ENCODE peak calls at places on chromosomes 6 and 20, in five cellular contexts. D is tibial nerve, X is NAMALWA, Z is amniotic stem cell, I is NCI-H69. W is an unnamed sample.

GRCh38 chr20:33387177-33387576 is 14.1 kb downstream of the CDK5RAP1 start:
- DNase-seq in D (no peak), X (no peak), Z (no peak), I (no peak), W (no peak)

GRCh38 chr6:132830236-132830799 is 15.9 kb downstream of the RPS12 start:
- DNase-seq in D (no peak), X (peak), Z (no peak), I (peak), W (peak)

GRCh38 chr20:20551409-20551808 is 161.0 kb downstream of the RALGAPA2 start:
- DNase-seq in D (no peak), X (no peak), Z (no peak), I (peak), W (peak)

GRCh38 chr6:28811873-28812272 is 111.9 kb downstream of the TRIM27 start:
- DNase-seq in D (no peak), X (peak), Z (no peak), I (peak), W (peak)

GRCh38 chr6:135434095-135434494 is 63.4 kb downstream of the AHI1 start:
- DNase-seq in D (no peak), X (peak), Z (no peak), I (no peak), W (no peak)

GRCh38 chr6:30263734-30264133 is 50.5 kb upstream of the TRIM26 start:
- DNase-seq in D (no peak), X (no peak), Z (peak), I (peak), W (no peak)

GRCh38 chr20:63234693-63235398 is 859 bp upstream of the BIRC7 start:
- DNase-seq in D (no peak), X (peak), Z (no peak), I (peak), W (peak)

GRCh38 chr6:89410231-89411018 is 1.6 kb downstream of the RRAGD start:
- DNase-seq in D (no peak), X (peak), Z (no peak), I (peak), W (no peak)

GRCh38 chr20:38610521-38610920 is 8.9 kb downstream of the ARHGAP40 start:
- DNase-seq in D (no peak), X (no peak), Z (no peak), I (no peak), W (no peak)

GRCh38 chr20:44033344-44033743 is 118.7 kb downstream of the TOX2 start:
- DNase-seq in D (no peak), X (peak), Z (no peak), I (no peak), W (peak)

GRCh38 chr20:22797103-22797502 is 212.7 kb upstream of the FOXA2 start:
- DNase-seq in D (no peak), X (no peak), Z (no peak), I (no peak), W (no peak)

GRCh38 chr6:37493047-37493995 is 6.4 kb downstream of the CCDC167 start:
- DNase-seq in D (no peak), X (no peak), Z (no peak), I (peak), W (peak)

GRCh38 chr6:63997217-63997616 is 361.6 kb downstream of the PHF3 start:
- DNase-seq in D (no peak), X (no peak), Z (no peak), I (no peak), W (no peak)

GRCh38 chr6:28618889-28619555 is 93.3 kb downstream of the GPX5 start:
- DNase-seq in D (no peak), X (no peak), Z (no peak), I (no peak), W (no peak)

GRCh38 chr6:27866370-27867050 is 45.7 kb downstream of the OR2B2 start:
- DNase-seq in D (no peak), X (peak), Z (peak), I (peak), W (no peak)

GRCh38 chr6:52686878-52687699 is 16.2 kb downstream of the TMEM14A start:
- DNase-seq in D (no peak), X (no peak), Z (no peak), I (no peak), W (no peak)

GRCh38 chr6:73285674-73286283 is 22.8 kb upstream of the KHDC1 start:
- DNase-seq in D (peak), X (peak), Z (peak), I (peak), W (peak)

GRCh38 chr20:64247970-64248841 is 7.3 kb upstream of the PCMTD2 start:
- DNase-seq in D (no peak), X (no peak), Z (no peak), I (no peak), W (no peak)

GRCh38 chr6:53928641-53929339 is 134.0 kb downstream of the LRRC1 start:
- DNase-seq in D (no peak), X (no peak), Z (no peak), I (peak), W (peak)

GRCh38 chr6:122778961-122779671 is 400 bp upstream of the FABP7 start:
- DNase-seq in D (no peak), X (no peak), Z (no peak), I (peak), W (no peak)

GRCh38 chr6:3910264-3910663 is 61.1 kb downstream of the FAM50B start:
- DNase-seq in D (no peak), X (no peak), Z (no peak), I (no peak), W (no peak)

GRCh38 chr6:4253604-4254211 is 118.3 kb upstream of the ECI2 start:
- DNase-seq in D (peak), X (no peak), Z (peak), I (peak), W (peak)

GRCh38 chr20:49951160-49951559 is 15.0 kb downstream of the RNF114 start:
- DNase-seq in D (no peak), X (no peak), Z (peak), I (no peak), W (no peak)

GRCh38 chr6:46555129-46555528 is 63.9 kb upstream of the RCAN2 start:
- DNase-seq in D (no peak), X (no peak), Z (no peak), I (no peak), W (no peak)

GRCh38 chr20:58233881-58234528 is 5.6 kb upstream of the ANKRD60 start:
- DNase-seq in D (peak), X (peak), Z (no peak), I (peak), W (no peak)

GRCh38 chr20:59940956-59941294 is 736 bp downstream of the FAM217B start:
- DNase-seq in D (no peak), X (no peak), Z (no peak), I (no peak), W (no peak)